ENCODE peak calls at places on chromosomes 13 and 19, in ten cellular contexts. O, G, K, E, I, Y, X, L, V and R are unnamed samples.

GRCh38 chr19:40321566-40322270 is 26.5 kb downstream of the C19orf47 start:
- DNase-seq in I (no peak), G (no peak), E (no peak), V (peak), O (no peak), X (no peak), L (peak), K (no peak), Y (no peak), R (no peak)

GRCh38 chr19:31387662-31388175 is 38.5 kb upstream of the TSHZ3 start:
- DNase-seq in O (no peak), G (no peak), X (no peak), I (no peak), K (no peak), L (peak), E (no peak), Y (no peak), V (no peak), R (no peak)

GRCh38 chr19:42250249-42250665 is 4.7 kb downstream of the ERF start:
- DNase-seq in Y (no peak), O (no peak), G (no peak), K (no peak), I (no peak), E (no peak), L (peak), V (peak), X (no peak), R (no peak)

GRCh38 chr13:48866204-48866603 is 109.5 kb upstream of the FNDC3A start:
- DNase-seq in V (no peak), I (no peak), O (no peak), Y (no peak), G (no peak), X (peak), K (no peak), L (no peak), E (no peak), R (no peak)

GRCh38 chr13:51717786-51718398 is 86.1 kb downstream of the DHRS12 start:
- DNase-seq in I (no peak), E (no peak), K (no peak), V (no peak), G (no peak), Y (no peak), O (no peak), X (no peak), L (no peak), R (no peak)

GRCh38 chr13:86960876-86961275 is 710.3 kb upstream of the SLITRK5 start:
- DNase-seq in X (no peak), O (no peak), Y (no peak), E (no peak), L (no peak), K (no peak), V (no peak), I (no peak), G (no peak), R (no peak)

GRCh38 chr19:44582581-44583265 is 30.6 kb upstream of the IGSF23 start:
- DNase-seq in K (peak), G (peak), L (peak), I (no peak), V (no peak), Y (no peak), X (peak), E (peak), O (no peak), R (no peak)

GRCh38 chr19:9205506-9206113 is 13.8 kb downstream of the OR7D4 start:
- DNase-seq in I (peak), X (peak), Y (peak), E (peak), O (peak), K (peak), L (no peak), V (peak), G (peak), R (no peak)

GRCh38 chr13:106467406-106468122 is 67.9 kb downstream of the EFNB2 start:
- DNase-seq in I (no peak), V (no peak), X (no peak), O (no peak), K (no peak), L (no peak), Y (no peak), G (no peak), E (no peak), R (no peak)

GRCh38 chr19:48635966-48636858 is 967 bp downstream of the DBP start:
- DNase-seq in K (no peak), V (peak), X (peak), G (peak), E (peak), L (peak), Y (no peak), O (no peak), I (no peak), R (no peak)

GRCh38 chr13:40210865-40211585 is 455.4 kb downstream of the FOXO1 start:
- DNase-seq in I (no peak), G (no peak), X (no peak), E (no peak), O (no peak), V (no peak), K (no peak), Y (no peak), L (no peak), R (no peak)

GRCh38 chr13:102571075-102571474 is 25.7 kb upstream of the TPP2 start:
- DNase-seq in Y (no peak), K (no peak), I (peak), L (no peak), E (no peak), O (no peak), X (no peak), G (peak), V (no peak), R (no peak)

GRCh38 chr19:49555600-49556411 is 24.6 kb downstream of the NOSIP start:
- DNase-seq in E (peak), I (no peak), K (peak), L (peak), V (no peak), Y (peak), O (peak), G (peak), X (no peak), R (no peak)

GRCh38 chr19:29620931-29621351 is 14.9 kb downstream of the POP4 start:
- DNase-seq in K (no peak), Y (no peak), O (no peak), L (peak), I (no peak), E (peak), G (no peak), V (no peak), X (no peak), R (no peak)

GRCh38 chr19:37243206-37243632 is 25.2 kb downstream of the ZNF383 start:
- DNase-seq in K (no peak), X (no peak), G (no peak), I (no peak), O (no peak), E (no peak), Y (no peak), L (no peak), V (no peak), R (no peak)

GRCh38 chr13:34555988-34556387 is 386.1 kb upstream of the NBEA start:
- DNase-seq in G (no peak), I (no peak), L (no peak), X (no peak), O (no peak), K (no peak), Y (no peak), V (no peak), E (no peak), R (no peak)

GRCh38 chr13:108609353-108609752 is 20.1 kb upstream of the MYO16 start:
- DNase-seq in X (no peak), V (no peak), G (peak), E (no peak), L (no peak), K (peak), I (no peak), Y (no peak), O (no peak), R (no peak)

GRCh38 chr19:7926021-7926726 is at the start of gene CTXN1:
- DNase-seq in V (peak), K (no peak), E (peak), X (peak), Y (peak), G (peak), L (peak), I (no peak), O (peak), R (no peak)

GRCh38 chr19:47619763-47620162 is 10.8 kb downstream of the BICRA start:
- DNase-seq in E (no peak), V (no peak), I (peak), L (no peak), Y (no peak), K (no peak), G (peak), X (no peak), O (no peak), R (no peak)

GRCh38 chr13:39737047-39737446 is 81.6 kb downstream of the COG6 start:
- DNase-seq in I (no peak), O (no peak), K (no peak), E (no peak), G (no peak), V (no peak), Y (no peak), X (no peak), L (no peak), R (no peak)

GRCh38 chr19:1066748-1067340 is at the start of gene ARHGAP45:
- DNase-seq in O (no peak), Y (peak), L (peak), E (peak), I (no peak), G (peak), V (peak), K (no peak), X (peak), R (no peak)

GRCh38 chr19:54616057-54616456 is 14.2 kb upstream of the LILRB1 start:
- DNase-seq in X (no peak), G (no peak), E (no peak), I (no peak), L (no peak), V (no peak), O (no peak), Y (no peak), K (no peak), R (no peak)

GRCh38 chr19:29569038-29569911 is 36.8 kb upstream of the POP4 start:
- DNase-seq in X (no peak), E (no peak), Y (peak), K (no peak), I (no peak), G (no peak), O (no peak), V (no peak), L (no peak), R (peak)

GRCh38 chr13:23350009-23350408 is 83.5 kb downstream of the SACS start:
- DNase-seq in K (no peak), Y (no peak), E (no peak), V (no peak), G (no peak), I (no peak), L (no peak), O (peak), X (no peak), R (no peak)

GRCh38 chr13:74930402-74931165 is 551.4 kb downstream of the TBC1D4 start:
- DNase-seq in K (no peak), E (no peak), I (no peak), Y (no peak), G (no peak), X (no peak), O (peak), V (no peak), L (no peak), R (no peak)

GRCh38 chr19:34963531-34964406 is at the start of gene ZNF792:
- DNase-seq in I (peak), O (peak), K (peak), Y (peak), E (peak), X (peak), L (peak), V (peak), G (peak), R (no peak)

GRCh38 chr19:22532388-22533310 is 101.5 kb upstream of the ZNF492 start:
- DNase-seq in Y (no peak), E (peak), I (no peak), O (no peak), L (peak), K (no peak), G (no peak), X (no peak), V (no peak), R (no peak)

GRCh38 chr13:40476175-40476958 is 190.1 kb downstream of the FOXO1 start:
- DNase-seq in L (no peak), X (no peak), K (no peak), Y (no peak), G (no peak), O (peak), V (no peak), I (peak), E (no peak), R (no peak)

GRCh38 chr13:20435616-20436368 is 89.9 kb downstream of the CRYL1 start:
- DNase-seq in E (no peak), O (no peak), Y (no peak), I (no peak), G (peak), L (peak), V (no peak), X (no peak), K (no peak), R (no peak)

GRCh38 chr19:6589711-6590457 is 1.1 kb downstream of the CD70 start:
- DNase-seq in E (no peak), V (no peak), K (no peak), O (no peak), G (peak), L (no peak), X (no peak), I (no peak), Y (no peak), R (no peak)

GRCh38 chr19:50663280-50663790 is 14.1 kb downstream of the C19orf81 start:
- DNase-seq in I (peak), V (no peak), E (no peak), O (no peak), G (no peak), X (no peak), K (no peak), Y (no peak), L (no peak), R (no peak)

GRCh38 chr19:49808762-49809154 is 4.3 kb downstream of the FUZ start:
- DNase-seq in V (peak), X (no peak), G (peak), E (peak), K (no peak), Y (peak), O (peak), I (peak), L (peak), R (no peak)

GRCh38 chr13:34826432-34826831 is 115.6 kb upstream of the NBEA start:
- DNase-seq in Y (no peak), K (no peak), X (no peak), I (peak), L (no peak), O (no peak), V (no peak), E (no peak), G (no peak), R (no peak)

GRCh38 chr13:96551540-96551939 is 442.7 kb downstream of the OXGR1 start:
- DNase-seq in E (no peak), V (no peak), O (no peak), K (no peak), X (no peak), I (no peak), L (no peak), Y (no peak), G (peak), R (no peak)

GRCh38 chr13:84980571-84980970 is 818.6 kb downstream of the SLITRK6 start:
- DNase-seq in G (no peak), V (no peak), X (no peak), Y (no peak), O (no peak), I (no peak), E (no peak), K (no peak), L (no peak), R (no peak)

GRCh38 chr19:46133101-46133627 is 8.7 kb upstream of the IGFL3 start:
- DNase-seq in Y (no peak), K (peak), I (peak), G (peak), V (no peak), X (no peak), L (no peak), E (no peak), O (peak), R (no peak)

DNA sequence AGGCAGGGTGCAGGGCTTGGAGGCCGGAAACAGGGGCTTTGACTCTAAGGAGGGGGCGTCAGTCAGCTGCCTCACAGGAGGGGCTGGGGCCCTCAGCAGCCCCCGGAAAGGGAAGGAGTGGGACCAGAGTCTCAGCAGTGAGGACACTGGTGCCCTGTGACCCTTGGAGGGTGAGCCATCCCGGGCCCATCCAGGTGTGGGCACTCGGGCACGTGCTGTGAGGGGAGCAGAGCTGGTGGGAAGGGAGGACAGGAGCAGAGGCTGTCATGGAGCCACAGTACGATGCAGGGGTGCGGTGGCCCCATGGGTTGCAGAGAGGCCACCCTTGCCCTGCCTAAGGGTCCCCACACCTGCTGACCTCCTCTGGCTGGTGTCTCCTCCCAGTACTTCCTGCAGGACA is 19.1 kb upstream of the ZNF544 start:
- DNase-seq in I (no peak), G (no peak), Y (no peak), L (peak), E (no peak), X (no peak), K (no peak), O (no peak), V (no peak), R (no peak)
- H3K4me3 ChIP-seq in I (no peak), G (no peak), Y (peak), L (no peak), E (no peak), X (no peak), K (no peak), O (no peak), V (no peak), R (no peak)

GRCh38 chr19:4403005-4403761 is 743 bp downstream of the CHAF1A start:
- DNase-seq in Y (no peak), E (no peak), G (peak), I (no peak), K (no peak), L (no peak), O (no peak), V (no peak), X (peak), R (no peak)
- TF ChIP-seq POLR2AphosphoS5 in Y (no peak), E (no peak), G (no peak), I (no peak), K (no peak), L (no peak), O (no peak), V (no peak), X (peak), R (no peak)

DNA sequence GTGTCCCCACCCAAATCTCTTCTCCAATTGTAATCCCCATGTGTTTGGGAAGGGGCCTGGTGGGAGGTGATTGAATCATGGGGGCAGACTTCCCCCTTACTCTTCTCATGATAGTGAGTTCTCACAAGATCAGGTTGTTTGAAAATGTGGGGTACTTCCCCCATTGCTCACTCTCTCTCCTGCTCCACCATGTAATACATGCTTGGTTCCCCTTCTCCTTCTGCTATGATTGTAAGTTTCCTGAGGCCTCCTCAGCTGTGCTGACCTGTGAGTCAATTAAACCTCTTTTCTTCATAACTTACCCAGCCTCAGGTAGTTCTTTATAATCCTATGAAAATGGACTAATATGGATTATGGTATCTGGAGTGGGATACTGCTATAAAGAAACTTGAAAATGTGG is 24.1 kb downstream of the ING1 start:
- DNase-seq in Y (no peak), O (no peak), L (no peak), I (no peak), K (no peak), X (no peak), E (no peak), V (no peak), G (no peak), R (no peak)
- TF ChIP-seq CTCF in Y (no peak), O (no peak), L (no peak), I (no peak), K (no peak), X (no peak), E (no peak), V (no peak), G (no peak), R (no peak)

GRCh38 chr19:3344608-3345598 is 21.5 kb upstream of the NFIC start:
- DNase-seq in Y (no peak), O (no peak), X (no peak), K (no peak), L (peak), V (no peak), G (no peak), I (no peak), E (no peak), R (no peak)

GRCh38 chr19:3343619-3344502 is 22.5 kb upstream of the NFIC start:
- DNase-seq in I (peak), G (peak), O (peak), V (peak), E (peak), L (peak), X (peak), K (peak), Y (peak), R (no peak)

GRCh38 chr19:3348042-3348441 is 18.3 kb upstream of the NFIC start:
- DNase-seq in E (no peak), O (no peak), Y (no peak), X (no peak), K (no peak), I (no peak), L (no peak), G (no peak), V (no peak), R (no peak)

GRCh38 chr19:3345850-3346460 is 20.4 kb upstream of the NFIC start:
- DNase-seq in L (no peak), V (no peak), I (no peak), Y (no peak), X (no peak), O (no peak), K (no peak), E (no peak), G (no peak), R (no peak)

DNA sequence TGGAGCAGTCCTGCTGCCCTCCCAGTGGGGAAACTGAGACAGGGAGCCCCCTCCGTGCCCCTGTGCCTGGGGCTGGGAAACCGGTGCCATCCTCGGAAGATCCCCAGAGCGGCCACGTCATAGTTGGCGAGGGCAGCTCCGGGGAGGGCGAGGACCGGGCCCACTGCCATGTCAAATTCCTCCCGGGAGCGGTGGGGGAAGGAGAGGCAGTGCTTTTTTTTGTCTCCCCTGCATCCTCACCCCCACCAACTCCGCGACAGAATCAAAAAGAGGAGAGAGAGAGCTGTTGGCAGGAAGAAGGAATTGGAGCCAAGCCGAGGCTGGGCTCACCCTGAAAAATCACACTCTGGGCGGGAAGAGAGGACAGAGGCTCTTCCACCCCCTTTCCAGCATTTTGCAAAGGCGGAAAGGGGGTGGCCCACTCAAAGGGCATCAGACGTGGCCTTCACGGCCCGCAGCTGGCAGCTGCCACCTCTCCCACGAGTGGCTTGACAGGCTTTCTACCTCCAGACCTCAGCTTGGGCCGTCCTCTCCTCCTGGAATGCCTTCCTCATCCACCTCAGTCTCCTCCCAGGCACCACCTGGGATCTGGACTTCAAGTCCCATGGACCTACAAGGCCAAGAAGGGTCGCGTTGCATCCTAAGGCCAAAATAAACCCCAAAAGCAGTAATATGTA is 19.6 kb upstream of the NFIC start:
- DNase-seq in V (peak), X (no peak), O (no peak), G (no peak), I (no peak), E (peak), L (peak), K (no peak), Y (peak), R (no peak)
- H3K4me3 ChIP-seq in V (peak), X (no peak), O (no peak), G (no peak), I (no peak), E (no peak), L (no peak), K (no peak), Y (no peak), R (peak)

GRCh38 chr19:16367269-16367683 is 42.6 kb downstream of the KLF2 start:
- DNase-seq in X (peak), K (no peak), E (no peak), G (no peak), I (no peak), L (no peak), O (no peak), V (no peak), Y (no peak), R (no peak)

GRCh38 chr19:16366056-16366432 is 41.4 kb downstream of the KLF2 start:
- DNase-seq in L (no peak), Y (no peak), G (no peak), X (no peak), K (no peak), I (no peak), O (no peak), V (no peak), E (no peak), R (no peak)

GRCh38 chr19:16365300-16365996 is 40.8 kb downstream of the KLF2 start:
- DNase-seq in Y (no peak), V (no peak), L (no peak), K (no peak), G (no peak), E (no peak), I (no peak), X (no peak), O (no peak), R (no peak)

GRCh38 chr19:16368385-16369305 is 44.0 kb downstream of the KLF2 start:
- DNase-seq in Y (no peak), V (no peak), O (no peak), G (no peak), E (no peak), I (peak), X (no peak), L (no peak), K (no peak), R (no peak)

GRCh38 chr19:16366433-16367268 is 42.0 kb downstream of the KLF2 start:
- DNase-seq in E (no peak), O (no peak), V (no peak), K (no peak), Y (no peak), X (peak), I (no peak), L (no peak), G (peak), R (no peak)
- TF ChIP-seq POLR2AphosphoS5 in E (no peak), O (no peak), V (no peak), K (no peak), Y (no peak), X (no peak), I (no peak), L (no peak), G (no peak), R (peak)